ENCODE peak calls at places on chromosome 20, in ten cellular contexts. R, G, I, T, U, D, M, Y, N and P are unnamed samples.

GRCh38 chr20:16580127-16580526 is 6.9 kb upstream of the KIF16B start:
- DNase-seq in R (no peak), G (peak), I (no peak), T (peak), U (no peak), D (no peak), M (no peak), Y (peak), N (no peak), P (peak)

GRCh38 chr20:62267543-62267942 is 29.2 kb downstream of the OSBPL2 start:
- DNase-seq in R (no peak), G (no peak), I (no peak), T (no peak), U (peak), D (no peak), M (no peak), Y (no peak), N (no peak), P (peak)

GRCh38 chr20:35225319-35226125 is 968 bp upstream of the MMP24 start:
- DNase-seq in R (no peak), G (no peak), I (no peak), T (no peak), U (no peak), D (no peak), M (no peak), Y (no peak), N (no peak), P (no peak)

GRCh38 chr20:45138451-45139300 is 14.4 kb upstream of the WFDC12 start:
- DNase-seq in R (peak), G (peak), I (peak), T (no peak), U (peak), D (no peak), M (no peak), Y (no peak), N (peak), P (peak)

GRCh38 chr20:56414842-56415765 is 3.0 kb downstream of the CASS4 start:
- DNase-seq in R (no peak), G (no peak), I (peak), T (peak), U (no peak), D (no peak), M (no peak), Y (no peak), N (no peak), P (no peak)

GRCh38 chr20:38934530-38934929 is 8.3 kb downstream of the FAM83D start:
- DNase-seq in R (no peak), G (no peak), I (no peak), T (no peak), U (no peak), D (no peak), M (no peak), Y (no peak), N (no peak), P (no peak)

GRCh38 chr20:63940071-63940471 is 16.1 kb downstream of the UCKL1 start:
- DNase-seq in R (peak), G (peak), I (no peak), T (no peak), U (no peak), D (no peak), M (no peak), Y (no peak), N (no peak), P (no peak)

GRCh38 chr20:7682916-7683315 is 257.3 kb downstream of the HAO1 start:
- DNase-seq in R (no peak), G (no peak), I (no peak), T (no peak), U (no peak), D (no peak), M (no peak), Y (no peak), N (no peak), P (no peak)

GRCh38 chr20:58219342-58219700 is 9.1 kb downstream of the ANKRD60 start:
- DNase-seq in R (no peak), G (peak), I (no peak), T (peak), U (no peak), D (no peak), M (no peak), Y (no peak), N (no peak), P (peak)

GRCh38 chr20:63317601-63318291 is 24.8 kb downstream of the COL20A1 start:
- DNase-seq in R (peak), G (peak), I (no peak), T (no peak), U (peak), D (no peak), M (no peak), Y (no peak), N (no peak), P (no peak)

GRCh38 chr20:45581702-45582101 is 2.6 kb upstream of the WFDC8 start:
- DNase-seq in R (no peak), G (no peak), I (no peak), T (no peak), U (no peak), D (no peak), M (no peak), Y (no peak), N (no peak), P (no peak)

GRCh38 chr20:36572701-36573102 is 695 bp upstream of the TGIF2 start:
- DNase-seq in R (peak), G (no peak), I (peak), T (peak), U (peak), D (peak), M (no peak), Y (no peak), N (no peak), P (no peak)

GRCh38 chr20:31485450-31486339 is 10.6 kb downstream of the REM1 start:
- DNase-seq in R (peak), G (no peak), I (no peak), T (peak), U (peak), D (no peak), M (no peak), Y (no peak), N (no peak), P (no peak)

GRCh38 chr20:18001131-18001921 is 32.5 kb downstream of the MGME1 start:
- DNase-seq in R (no peak), G (peak), I (no peak), T (peak), U (peak), D (no peak), M (no peak), Y (no peak), N (no peak), P (peak)

GRCh38 chr20:24987873-24988835 is 4.4 kb downstream of the APMAP start:
- DNase-seq in R (no peak), G (peak), I (no peak), T (no peak), U (no peak), D (no peak), M (no peak), Y (no peak), N (no peak), P (no peak)

GRCh38 chr20:46088409-46089075 is 1.2 kb downstream of the NCOA5 start:
- DNase-seq in R (no peak), G (no peak), I (no peak), T (peak), U (no peak), D (no peak), M (no peak), Y (no peak), N (no peak), P (peak)